ENCODE peak calls at places on chromosomes 11 and 22, in four cellular contexts. One of them, this sample, is unnamed.

GRCh38 chr11:99371257-99371656 is 350.5 kb downstream of the CNTN5 start:
- DNase-seq in fibroblast of the aortic adventitia: no peak
- DNase-seq in mucosa of descending colon: no peak
- DNase-seq in heart left ventricle: no peak
- DNase-seq in this sample: no peak

GRCh38 chr22:46088541-46089311 is 61.6 kb upstream of the PPARA start:
- DNase-seq in fibroblast of the aortic adventitia: peak
- DNase-seq in mucosa of descending colon: peak
- DNase-seq in heart left ventricle: no peak
- DNase-seq in this sample: peak

GRCh38 chr11:86938900-86939880 is 16.0 kb downstream of the FZD4 start:
- DNase-seq in fibroblast of the aortic adventitia: peak
- DNase-seq in mucosa of descending colon: no peak
- DNase-seq in heart left ventricle: no peak
- DNase-seq in this sample: peak

GRCh38 chr11:10540546-10540914 is 457 bp downstream of the RNF141 start:
- DNase-seq in fibroblast of the aortic adventitia: peak
- DNase-seq in mucosa of descending colon: no peak
- DNase-seq in heart left ventricle: no peak
- DNase-seq in this sample: peak

GRCh38 chr11:19055016-19055415 is 5.5 kb downstream of the MRGPRX2 start:
- DNase-seq in fibroblast of the aortic adventitia: no peak
- DNase-seq in mucosa of descending colon: no peak
- DNase-seq in heart left ventricle: no peak
- DNase-seq in this sample: no peak

GRCh38 chr11:65083134-65083833 is 556 bp downstream of the CDCA5 start:
- DNase-seq in fibroblast of the aortic adventitia: no peak
- DNase-seq in mucosa of descending colon: no peak
- DNase-seq in heart left ventricle: no peak
- DNase-seq in this sample: no peak

GRCh38 chr11:20388096-20389055 is 860 bp downstream of the PRMT3 start:
- DNase-seq in fibroblast of the aortic adventitia: peak
- DNase-seq in mucosa of descending colon: no peak
- DNase-seq in heart left ventricle: no peak
- DNase-seq in this sample: peak

GRCh38 chr11:28338371-28338770 is 230.2 kb downstream of the METTL15 start:
- DNase-seq in fibroblast of the aortic adventitia: no peak
- DNase-seq in mucosa of descending colon: no peak
- DNase-seq in heart left ventricle: no peak
- DNase-seq in this sample: no peak

GRCh38 chr22:18152519-18152918 is 2.5 kb downstream of the USP18 start:
- DNase-seq in fibroblast of the aortic adventitia: no peak
- DNase-seq in mucosa of descending colon: no peak
- DNase-seq in heart left ventricle: no peak
- DNase-seq in this sample: no peak

GRCh38 chr22:20833225-20833665 is 25.4 kb downstream of the PI4KA start:
- DNase-seq in fibroblast of the aortic adventitia: no peak
- DNase-seq in mucosa of descending colon: no peak
- DNase-seq in heart left ventricle: no peak
- DNase-seq in this sample: no peak

GRCh38 chr11:64357904-64358535 is 942 bp upstream of the RPS6KA4 start:
- DNase-seq in fibroblast of the aortic adventitia: no peak
- DNase-seq in mucosa of descending colon: peak
- DNase-seq in heart left ventricle: no peak
- DNase-seq in this sample: no peak

GRCh38 chr22:46024136-46024840 is 47.3 kb upstream of the WNT7B start:
- DNase-seq in fibroblast of the aortic adventitia: no peak
- DNase-seq in mucosa of descending colon: no peak
- DNase-seq in heart left ventricle: no peak
- DNase-seq in this sample: no peak

GRCh38 chr11:124740277-124740882 is 638 bp downstream of the NRGN start:
- DNase-seq in fibroblast of the aortic adventitia: peak
- DNase-seq in mucosa of descending colon: no peak
- DNase-seq in heart left ventricle: peak
- DNase-seq in this sample: no peak
- H3K4me3 ChIP-seq in fibroblast of the aortic adventitia: peak
- H3K4me3 ChIP-seq in mucosa of descending colon: no peak
- H3K4me3 ChIP-seq in heart left ventricle: peak
- H3K4me3 ChIP-seq in this sample: peak

DNA sequence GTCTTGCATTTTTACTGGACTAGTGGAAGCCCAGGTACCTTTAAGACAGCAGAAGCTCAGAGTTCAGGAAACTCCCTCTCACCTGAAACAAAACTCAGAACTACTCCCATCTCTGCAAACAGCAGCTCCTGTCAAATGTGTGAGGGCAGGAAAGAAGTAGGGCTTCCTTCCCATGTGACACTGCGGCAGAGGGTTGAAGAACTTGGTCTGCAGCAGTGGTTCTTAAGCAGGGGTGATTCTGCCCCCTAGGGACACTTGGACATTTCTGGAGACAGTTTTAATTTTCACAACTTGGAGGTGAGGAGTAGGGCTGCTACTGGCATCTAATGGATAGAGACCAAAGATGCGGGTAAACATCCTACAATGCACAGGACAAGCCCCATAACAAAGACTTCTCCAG is 63.4 kb downstream of the RCN1 start:
- DNase-seq in fibroblast of the aortic adventitia: peak
- DNase-seq in mucosa of descending colon: no peak
- DNase-seq in heart left ventricle: no peak
- DNase-seq in this sample: peak
- TF ChIP-seq CTCF in fibroblast of the aortic adventitia: no peak
- TF ChIP-seq CTCF in mucosa of descending colon: no peak
- TF ChIP-seq CTCF in heart left ventricle: peak
- TF ChIP-seq CTCF in this sample: peak

DNA sequence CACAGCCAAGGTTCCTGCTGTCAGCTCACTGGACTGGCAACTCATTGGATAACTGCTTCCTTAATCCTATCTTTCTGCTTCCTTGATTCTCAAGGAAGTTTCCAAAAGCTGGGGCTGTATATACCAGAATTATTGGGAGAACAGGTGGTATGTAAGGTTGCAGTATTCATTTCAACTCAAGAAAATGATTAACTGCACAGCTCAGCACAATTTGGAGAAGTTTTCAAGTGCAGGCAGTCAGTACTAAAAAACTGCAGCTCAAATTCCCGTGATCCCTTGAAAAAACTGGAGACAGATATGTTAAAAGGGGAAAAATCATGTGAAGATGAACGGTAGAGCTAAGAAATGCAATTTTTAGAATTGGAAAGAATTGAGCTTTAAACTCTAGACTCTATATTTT is 44.4 kb downstream of the GRM5 start:
- DNase-seq in fibroblast of the aortic adventitia: no peak
- DNase-seq in mucosa of descending colon: no peak
- DNase-seq in heart left ventricle: no peak
- DNase-seq in this sample: no peak
- H3K4me3 ChIP-seq in fibroblast of the aortic adventitia: no peak
- H3K4me3 ChIP-seq in mucosa of descending colon: no peak
- H3K4me3 ChIP-seq in heart left ventricle: no peak
- H3K4me3 ChIP-seq in this sample: no peak

GRCh38 chr11:66268953-66269906 is 791 bp downstream of the RAB1B start:
- DNase-seq in fibroblast of the aortic adventitia: peak
- DNase-seq in mucosa of descending colon: peak
- DNase-seq in heart left ventricle: no peak
- DNase-seq in this sample: peak
- TF ChIP-seq CTCF in fibroblast of the aortic adventitia: peak
- TF ChIP-seq CTCF in mucosa of descending colon: no peak
- TF ChIP-seq CTCF in heart left ventricle: no peak
- TF ChIP-seq CTCF in this sample: peak

DNA sequence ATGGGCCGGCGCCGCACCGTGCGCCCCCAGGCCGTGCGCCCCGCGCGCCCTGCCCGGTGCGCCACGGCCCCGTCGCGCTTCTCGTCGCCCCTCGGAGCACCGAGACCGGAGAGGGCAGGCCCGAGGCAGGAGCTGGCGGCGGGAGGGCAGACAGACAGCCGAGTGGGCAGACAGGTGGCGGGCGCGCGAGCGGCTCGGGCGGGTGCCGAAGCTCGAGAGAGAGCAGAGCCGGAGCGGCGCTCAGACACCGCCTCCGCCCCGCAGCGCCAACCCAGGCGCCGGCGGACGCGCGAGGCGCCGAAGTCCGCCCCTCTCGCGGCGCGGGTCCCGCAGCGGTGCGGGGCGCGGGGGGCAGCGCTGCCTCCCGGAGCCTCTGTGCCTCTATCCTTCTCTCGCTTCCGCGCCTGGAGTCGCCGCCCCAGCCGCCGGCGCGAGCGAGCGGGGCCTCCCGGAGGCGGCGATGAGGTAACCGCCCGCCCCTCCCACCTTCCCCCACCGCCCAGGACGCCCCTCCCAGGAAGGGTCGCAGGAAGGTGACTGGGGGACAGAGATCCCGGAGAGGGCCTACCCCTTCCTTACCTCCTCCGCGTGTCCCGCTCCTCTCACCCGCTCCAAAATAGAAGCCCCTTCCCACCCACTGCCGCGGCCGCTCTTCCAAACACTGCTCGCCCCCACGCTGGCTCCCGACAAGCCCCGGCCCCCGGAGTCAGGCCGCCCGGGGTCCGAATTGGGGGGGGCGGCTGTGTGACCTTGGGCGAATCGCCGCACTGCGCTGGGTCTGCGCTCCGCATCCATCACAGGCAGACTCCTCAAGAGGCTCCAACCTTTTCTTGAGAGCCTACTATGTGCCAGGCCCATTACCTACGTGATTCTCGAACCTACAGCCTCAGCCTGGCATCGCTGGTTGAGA is at the start of gene RASL10A:
- DNase-seq in fibroblast of the aortic adventitia: no peak
- DNase-seq in mucosa of descending colon: peak
- DNase-seq in heart left ventricle: no peak
- DNase-seq in this sample: no peak
- H3K4me3 ChIP-seq in fibroblast of the aortic adventitia: no peak
- H3K4me3 ChIP-seq in mucosa of descending colon: no peak
- H3K4me3 ChIP-seq in heart left ventricle: peak
- H3K4me3 ChIP-seq in this sample: no peak

DNA sequence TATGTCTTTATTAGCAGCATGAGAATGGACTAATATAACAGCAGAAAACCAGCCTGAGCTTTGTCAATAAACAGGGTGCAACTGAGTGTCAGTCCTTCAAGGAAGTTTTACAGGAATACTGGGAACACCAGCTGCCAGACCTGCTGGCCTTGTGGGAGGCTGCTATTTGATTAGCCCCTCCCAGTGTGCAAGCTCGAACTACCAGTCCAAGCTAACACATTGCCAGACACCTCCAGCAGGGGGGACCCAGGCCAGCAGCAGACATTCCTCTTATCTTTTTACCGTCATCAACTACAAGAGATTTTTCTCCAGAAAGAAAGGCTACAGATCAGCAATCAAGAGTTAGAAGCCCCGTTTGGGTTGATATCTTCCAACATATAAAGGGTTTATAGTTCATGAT is 942.8 kb upstream of the TENM4 start:
- DNase-seq in fibroblast of the aortic adventitia: no peak
- DNase-seq in mucosa of descending colon: no peak
- DNase-seq in heart left ventricle: no peak
- DNase-seq in this sample: no peak
- TF ChIP-seq CTCF in fibroblast of the aortic adventitia: no peak
- TF ChIP-seq CTCF in mucosa of descending colon: no peak
- TF ChIP-seq CTCF in heart left ventricle: no peak
- TF ChIP-seq CTCF in this sample: no peak

DNA sequence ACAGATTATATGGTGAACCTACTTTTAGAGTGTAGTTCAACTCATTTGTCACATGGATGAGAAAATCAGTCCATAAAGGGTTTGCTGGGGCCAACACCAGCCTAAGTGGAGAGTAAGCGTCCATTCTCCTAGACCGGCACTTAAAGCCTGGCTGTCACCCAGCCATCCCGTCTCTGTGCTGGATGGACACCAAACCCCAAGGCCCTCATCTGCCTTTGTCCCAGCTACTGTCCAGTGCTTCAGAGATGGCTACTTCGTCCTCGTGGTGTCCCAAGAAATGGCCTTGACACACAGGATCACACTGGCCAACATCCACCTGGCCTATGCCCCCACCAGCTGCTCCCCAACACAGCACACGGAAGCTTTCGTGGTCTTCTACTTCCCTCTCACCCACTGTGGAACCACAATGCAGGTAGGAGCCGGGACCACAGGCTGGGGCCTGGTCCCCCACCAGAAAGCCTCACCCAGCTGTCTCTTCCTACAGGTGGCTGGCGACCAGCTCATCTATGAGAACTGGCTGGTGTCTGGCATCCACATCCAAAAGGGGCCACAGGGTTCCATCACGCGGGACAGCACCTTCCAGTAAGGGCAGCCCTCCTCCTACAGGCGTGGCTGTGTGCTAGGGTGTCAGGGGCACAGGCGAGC is 3.5 kb downstream of the ZP1 start:
- DNase-seq in fibroblast of the aortic adventitia: no peak
- DNase-seq in mucosa of descending colon: no peak
- DNase-seq in heart left ventricle: no peak
- DNase-seq in this sample: no peak
- H3K4me3 ChIP-seq in fibroblast of the aortic adventitia: no peak
- H3K4me3 ChIP-seq in mucosa of descending colon: no peak
- H3K4me3 ChIP-seq in heart left ventricle: no peak
- H3K4me3 ChIP-seq in this sample: no peak

GRCh38 chr22:49322231-49322630 is 505.4 kb downstream of the BRD1 start:
- DNase-seq in fibroblast of the aortic adventitia: no peak
- DNase-seq in mucosa of descending colon: no peak
- DNase-seq in heart left ventricle: no peak
- DNase-seq in this sample: no peak

GRCh38 chr22:49321477-49322055 is 506.1 kb downstream of the BRD1 start:
- DNase-seq in fibroblast of the aortic adventitia: no peak
- DNase-seq in mucosa of descending colon: no peak
- DNase-seq in heart left ventricle: no peak
- DNase-seq in this sample: no peak

GRCh38 chr22:49312601-49313000 is 515.1 kb downstream of the BRD1 start:
- DNase-seq in fibroblast of the aortic adventitia: no peak
- DNase-seq in mucosa of descending colon: no peak
- DNase-seq in heart left ventricle: no peak
- DNase-seq in this sample: no peak

GRCh38 chr22:49320714-49321476 is 506.8 kb downstream of the BRD1 start:
- DNase-seq in fibroblast of the aortic adventitia: no peak
- DNase-seq in mucosa of descending colon: no peak
- DNase-seq in heart left ventricle: no peak
- DNase-seq in this sample: no peak

DNA sequence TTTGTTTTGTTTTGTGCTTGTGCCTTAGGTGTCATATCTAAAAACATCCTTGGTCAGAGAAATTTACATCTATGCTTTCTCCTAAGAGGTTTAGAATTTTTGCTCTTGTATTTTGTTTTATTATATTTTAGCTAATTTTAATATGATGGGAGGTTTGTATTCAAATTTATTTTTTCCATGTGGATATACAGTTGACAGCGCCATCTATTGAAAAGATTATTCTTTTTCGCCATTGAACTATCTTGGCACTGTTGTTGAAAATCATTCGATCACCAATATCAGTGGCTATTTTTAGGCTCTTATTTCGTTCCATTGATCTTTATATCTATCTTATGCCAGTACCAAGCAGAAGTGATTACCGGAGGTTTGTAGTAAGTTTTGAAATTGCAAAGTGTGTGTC is 510.3 kb downstream of the BRD1 start:
- DNase-seq in fibroblast of the aortic adventitia: no peak
- DNase-seq in mucosa of descending colon: no peak
- DNase-seq in heart left ventricle: no peak
- DNase-seq in this sample: no peak
- TF ChIP-seq CTCF in fibroblast of the aortic adventitia: no peak
- TF ChIP-seq CTCF in mucosa of descending colon: no peak
- TF ChIP-seq CTCF in heart left ventricle: peak
- TF ChIP-seq CTCF in this sample: no peak

This sample was measured in AG10803.